ENCODE peak calls at places on chromosomes 16 and 17, in ten cellular contexts. M is body of pancreas, N is RWPE1, Y is stomach, H is hepatocyte, V is left ventricle myocardium inferior, E is WTC11, O is GM13977, U is cardiac muscle cell, T is astrocyte of the spinal cord. Z is an unnamed sample.

GRCh38 chr17:75457047-75457654 is 716 bp downstream of the TMEM94 start:
- DNase-seq in T (peak; percentile 47), E (peak; percentile 67), M (peak; percentile 16), U (peak; percentile 54), O (peak; percentile 24), V (no peak), Y (peak; percentile 27), N (no peak), H (peak; percentile 71), Z (peak; percentile 26)

GRCh38 chr16:89870440-89870839 is 3.0 kb upstream of the TCF25 start:
- DNase-seq in E (no peak), Y (no peak), H (no peak), T (no peak), M (no peak), V (no peak), O (no peak), U (no peak), N (no peak), Z (no peak)

GRCh38 chr16:50451951-50452508 is 83.2 kb upstream of the BRD7 start:
- DNase-seq in H (no peak), V (no peak), E (no peak), M (no peak), N (no peak), U (no peak), T (no peak), O (no peak), Y (no peak), Z (no peak)

GRCh38 chr16:81445926-81446317 is 1.3 kb downstream of the CMIP start:
- DNase-seq in N (no peak), M (no peak), H (no peak), U (no peak), O (no peak), Y (no peak), T (no peak), V (no peak), E (no peak), Z (no peak)

GRCh38 chr16:75372236-75372856 is 61.0 kb downstream of the CFDP1 start:
- DNase-seq in O (no peak), H (no peak), M (no peak), Y (no peak), U (peak; percentile 62), V (no peak), N (no peak), T (peak; percentile 54), E (no peak), Z (no peak)

GRCh38 chr17:50020841-50021599 is 26.0 kb upstream of the DLX3 start:
- DNase-seq in Y (no peak), H (no peak), V (no peak), E (no peak), M (no peak), N (no peak), U (no peak), O (no peak), T (no peak), Z (no peak)

GRCh38 chr16:1828645-1829410 is 1.8 kb downstream of the FAHD1 start:
- DNase-seq in H (peak; percentile 65), O (no peak), N (no peak), M (no peak), U (no peak), T (no peak), Y (no peak), V (no peak), E (no peak), Z (no peak)

GRCh38 chr17:8698142-8699050 is 46.2 kb downstream of the CCDC42 start:
- DNase-seq in N (no peak), T (peak; percentile 40), O (no peak), M (no peak), H (peak; percentile 79), E (no peak), Y (no peak), U (peak; percentile 95), V (peak; percentile 50), Z (no peak)

GRCh38 chr17:17849863-17850373 is 13.1 kb upstream of the SREBF1 start:
- DNase-seq in O (peak; percentile 75), V (peak; percentile 42), U (peak; percentile 68), N (no peak), E (no peak), M (no peak), Y (peak; percentile 44), H (peak; percentile 48), T (peak; percentile 83), Z (peak; percentile 96)
- TF ChIP-seq CTCF in O (peak; percentile 32), V (peak; percentile 53), U (peak; percentile 52), N (no peak), E (no peak), M (peak; percentile 21), Y (no peak), H (no peak), T (no peak), Z (peak; percentile 7)

DNA sequence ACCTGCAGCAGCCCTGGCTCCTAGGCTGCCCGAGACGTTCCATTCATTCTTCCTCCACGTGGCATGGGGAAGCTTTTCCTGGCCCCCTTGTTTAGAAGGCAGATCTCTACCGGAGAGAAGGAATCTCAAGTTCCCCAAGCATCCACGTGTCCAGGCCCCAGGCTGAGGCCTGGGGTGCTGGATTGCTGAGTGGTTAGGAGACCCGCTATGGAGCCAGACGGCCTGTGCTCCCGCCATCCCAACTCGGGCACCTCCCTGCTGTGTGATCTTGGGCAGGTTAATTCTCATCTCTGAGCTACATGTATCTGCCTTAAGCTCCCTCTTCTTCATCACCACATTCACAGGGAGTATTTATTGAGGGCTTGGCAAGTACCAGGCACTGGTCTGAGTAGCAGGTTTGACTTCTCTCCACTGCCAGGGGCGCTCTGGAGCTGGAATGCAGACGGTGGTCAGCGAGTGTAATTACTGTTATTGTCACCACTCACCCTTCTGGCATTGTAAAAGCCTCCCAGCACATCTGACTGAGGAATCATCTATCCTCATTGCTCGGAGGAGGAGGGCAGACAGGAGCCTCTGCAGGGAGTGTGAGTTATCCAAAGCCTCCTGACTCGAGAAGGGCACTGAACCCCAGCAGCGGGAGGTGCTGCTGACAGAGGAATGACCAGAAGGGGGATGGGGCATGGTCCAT is 1.1 kb upstream of the ADGRG1 start:
- DNase-seq in U (peak; percentile 77), Y (no peak), T (peak; percentile 89), E (peak; percentile 44), M (no peak), N (no peak), V (no peak), H (no peak), O (no peak), Z (no peak)
- TF ChIP-seq CTCF in U (peak; percentile 46), Y (no peak), T (peak; percentile 50), E (no peak), M (no peak), N (no peak), V (peak; percentile 29), H (no peak), O (no peak), Z (no peak)

GRCh38 chr16:3186946-3187690 is 886 bp upstream of the OR1F1 start:
- DNase-seq in V (no peak), Y (no peak), U (no peak), H (no peak), M (no peak), O (no peak), T (no peak), N (no peak), E (no peak), Z (no peak)

GRCh38 chr16:3180445-3180878 is 7.5 kb upstream of the OR1F1 start:
- DNase-seq in H (no peak), N (no peak), M (no peak), E (peak; percentile 72), T (no peak), Y (no peak), O (no peak), V (no peak), U (no peak), Z (peak; percentile 49)

GRCh38 chr16:3183445-3184139 is 4.4 kb upstream of the OR1F1 start:
- DNase-seq in N (no peak), H (no peak), T (no peak), Y (no peak), O (no peak), M (no peak), E (peak; percentile 42), V (no peak), U (no peak), Z (no peak)

GRCh38 chr16:3179651-3180050 is 8.4 kb upstream of the OR1F1 start:
- DNase-seq in T (no peak), N (no peak), U (no peak), M (no peak), O (no peak), V (no peak), E (no peak), Y (no peak), H (no peak), Z (no peak)

GRCh38 chr16:3182608-3183444 is 5.2 kb upstream of the OR1F1 start:
- DNase-seq in T (peak; percentile 39), Y (peak; percentile 37), O (peak; percentile 48), H (no peak), N (no peak), E (peak; percentile 85), V (no peak), M (peak; percentile 37), U (peak; percentile 57), Z (peak; percentile 75)
- TF ChIP-seq CTCF in T (peak; percentile 45), Y (no peak), O (no peak), H (peak; percentile 25), N (no peak), E (no peak), V (peak; percentile 40), M (peak; percentile 44), U (peak; percentile 44), Z (peak; percentile 47)

DNA sequence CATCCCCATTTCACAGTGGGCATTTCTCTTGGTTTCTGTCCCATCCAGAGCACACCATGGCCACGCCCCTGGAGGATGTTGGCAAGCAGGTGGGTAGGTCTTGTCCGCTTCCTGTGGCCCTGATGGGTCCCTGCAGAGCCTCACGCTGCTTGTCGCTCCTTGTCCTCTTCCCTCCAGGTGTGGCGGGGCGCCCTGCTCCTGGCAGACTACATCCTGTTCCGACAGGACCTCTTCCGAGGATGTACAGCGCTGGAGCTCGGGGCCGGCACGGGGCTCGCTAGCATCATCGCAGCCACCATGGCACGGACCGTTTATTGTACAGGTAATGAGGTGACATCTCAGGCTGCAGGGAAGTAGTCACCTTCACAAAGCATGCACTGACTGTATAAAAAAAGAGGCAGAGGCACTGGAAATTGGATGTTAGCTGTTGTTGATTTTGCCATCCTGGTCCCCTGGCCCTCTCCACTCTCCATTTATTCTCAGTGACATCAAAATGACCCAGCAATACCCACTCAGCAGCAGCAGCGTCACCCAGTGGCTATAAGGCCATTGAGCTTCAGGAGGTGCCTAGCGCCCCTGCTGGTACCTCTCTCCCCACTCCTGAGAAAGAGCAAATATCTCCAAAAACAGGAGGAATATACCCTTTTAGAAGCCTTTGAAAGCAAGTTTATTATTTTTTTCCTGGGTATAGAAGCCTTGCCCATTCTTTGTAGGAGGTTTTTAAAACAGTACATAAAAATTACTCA is 13.7 kb downstream of the METTL22 start:
- DNase-seq in Y (no peak), M (no peak), O (no peak), V (no peak), H (peak; percentile 55), N (no peak), T (peak; percentile 46), U (peak; percentile 46), E (peak; percentile 74), Z (no peak)
- TF ChIP-seq CTCF in Y (peak; percentile 15), M (peak; percentile 35), O (peak; percentile 17), V (peak; percentile 17), H (peak; percentile 51), N (no peak), T (peak; percentile 89), U (peak; percentile 80), E (peak; percentile 59), Z (no peak)

Z was measured in activated CD8-positive, alpha-beta T cell treated with anti-CD3 and anti-CD28 coated beads for 36 hours.